ENCODE peak calls at places on chromosomes 2 and 18, in four cellular contexts. F, H, J and Y are unnamed samples.

GRCh38 chr18:57627488-57627887 is 5.9 kb upstream of the NARS1 start:
- DNase-seq in F (no peak), H (no peak), J (no peak), Y (no peak)

GRCh38 chr2:50856112-50856511 is 175.8 kb downstream of the NRXN1 start:
- DNase-seq in F (no peak), H (no peak), J (no peak), Y (no peak)

GRCh38 chr2:109336296-109336695 is 207.3 kb downstream of the SH3RF3 start:
- DNase-seq in F (no peak), H (no peak), J (no peak), Y (no peak)

GRCh38 chr2:42928692-42929576 is 136.6 kb upstream of the HAAO start:
- DNase-seq in F (no peak), H (peak; percentile 70), J (no peak), Y (no peak)

GRCh38 chr2:42200534-42201227 is 31.5 kb downstream of the EML4 start:
- DNase-seq in F (no peak), H (no peak), J (no peak), Y (no peak)

GRCh38 chr2:175126661-175127060 is 41.3 kb downstream of the ATF2 start:
- DNase-seq in F (no peak), H (no peak), J (no peak), Y (no peak)

GRCh38 chr2:208359632-208359986 is 47.0 kb upstream of the PTH2R start:
- DNase-seq in F (no peak), H (no peak), J (no peak), Y (peak; percentile 54)

GRCh38 chr2:134594399-134594798 is 124.4 kb downstream of the TMEM163 start:
- DNase-seq in F (no peak), H (no peak), J (no peak), Y (no peak)

GRCh38 chr18:72819050-72819449 is 48.7 kb downstream of the NETO1 start:
- DNase-seq in F (no peak), H (no peak), J (no peak), Y (no peak)

GRCh38 chr18:26436176-26437031 is 111.9 kb downstream of the KCTD1 start:
- DNase-seq in F (peak; percentile 73), H (no peak), J (no peak), Y (no peak)

GRCh38 chr18:58396144-58396543 is 232.7 kb downstream of the ALPK2 start:
- DNase-seq in F (no peak), H (no peak), J (no peak), Y (no peak)

GRCh38 chr2:26274058-26274613 is 29.4 kb downstream of the HADHB start:
- DNase-seq in F (no peak), H (no peak), J (no peak), Y (no peak)

GRCh38 chr18:50127516-50128229 is 67.3 kb downstream of the MYO5B start:
- DNase-seq in F (peak; percentile 35), H (no peak), J (no peak), Y (no peak)

GRCh38 chr2:11998218-11998617 is 251.8 kb downstream of the LPIN1 start:
- DNase-seq in F (no peak), H (no peak), J (peak; percentile 60), Y (no peak)

GRCh38 chr18:46448347-46448746 is 208.7 kb downstream of the LOXHD1 start:
- DNase-seq in F (no peak), H (no peak), J (no peak), Y (no peak)

GRCh38 chr2:35526741-35527140 is 828.8 kb upstream of the CRIM1 start:
- DNase-seq in F (no peak), H (no peak), J (no peak), Y (no peak)

GRCh38 chr2:19864369-19864768 is 37.4 kb downstream of the TTC32 start:
- DNase-seq in F (no peak), H (no peak), J (no peak), Y (no peak)

GRCh38 chr2:216776076-216776726 is 80.9 kb upstream of the IGFBP5 start:
- DNase-seq in F (no peak), H (no peak), J (no peak), Y (no peak)

GRCh38 chr18:36658611-36659010 is 170.2 kb downstream of the TPGS2 start:
- DNase-seq in F (no peak), H (no peak), J (no peak), Y (no peak)

GRCh38 chr2:28990445-28990844 is 9.3 kb downstream of the TOGARAM2 start:
- DNase-seq in F (no peak), H (no peak), J (no peak), Y (no peak)

GRCh38 chr2:105458076-105458475 is 59.2 kb upstream of the FHL2 start:
- DNase-seq in F (no peak), H (no peak), J (no peak), Y (no peak)

GRCh38 chr2:7508220-7508943 is 591.2 kb downstream of the RNF144A start:
- DNase-seq in F (no peak), H (no peak), J (no peak), Y (no peak)

GRCh38 chr2:143252138-143252907 is 123.1 kb downstream of the ARHGAP15 start:
- DNase-seq in F (no peak), H (no peak), J (no peak), Y (no peak)

GRCh38 chr2:233098615-233099014 is 38.5 kb downstream of the INPP5D start:
- DNase-seq in F (peak; percentile 10), H (no peak), J (no peak), Y (peak; percentile 80)

GRCh38 chr2:59693176-59693959 is 860.1 kb downstream of the BCL11A start:
- DNase-seq in F (no peak), H (no peak), J (no peak), Y (no peak)

GRCh38 chr2:223460774-223461211 is 141.4 kb downstream of the SCG2 start:
- DNase-seq in F (peak; percentile 67), H (no peak), J (no peak), Y (no peak)

GRCh38 chr2:128625966-128626757 is 307.5 kb upstream of the HS6ST1 start:
- DNase-seq in F (no peak), H (no peak), J (no peak), Y (no peak)

GRCh38 chr18:79511671-79512301 is 116.1 kb downstream of the NFATC1 start:
- DNase-seq in F (no peak), H (no peak), J (no peak), Y (no peak)

GRCh38 chr18:27261769-27262549 is 76.9 kb upstream of the CHST9 start:
- DNase-seq in F (no peak), H (no peak), J (no peak), Y (no peak)

GRCh38 chr18:29181151-29181901 is 1004.4 kb upstream of the CDH2 start:
- DNase-seq in F (no peak), H (no peak), J (no peak), Y (no peak)

GRCh38 chr2:234308073-234308813 is 188.6 kb downstream of the ARL4C start:
- DNase-seq in F (no peak), H (no peak), J (no peak), Y (no peak)

GRCh38 chr2:234309431-234309830 is 187.4 kb downstream of the ARL4C start:
- DNase-seq in F (no peak), H (no peak), J (no peak), Y (no peak)

GRCh38 chr2:234310166-234310565 is 186.7 kb downstream of the ARL4C start:
- DNase-seq in F (no peak), H (no peak), J (no peak), Y (no peak)

GRCh38 chr2:234307322-234307961 is 189.4 kb downstream of the ARL4C start:
- DNase-seq in F (no peak), H (no peak), J (no peak), Y (no peak)

GRCh38 chr2:234308814-234309195 is 188.1 kb downstream of the ARL4C start:
- DNase-seq in F (no peak), H (no peak), J (peak; percentile 71), Y (no peak)
- TF ChIP-seq EGR1 in F (no peak), H (no peak), J (no peak), Y (no peak)

DNA sequence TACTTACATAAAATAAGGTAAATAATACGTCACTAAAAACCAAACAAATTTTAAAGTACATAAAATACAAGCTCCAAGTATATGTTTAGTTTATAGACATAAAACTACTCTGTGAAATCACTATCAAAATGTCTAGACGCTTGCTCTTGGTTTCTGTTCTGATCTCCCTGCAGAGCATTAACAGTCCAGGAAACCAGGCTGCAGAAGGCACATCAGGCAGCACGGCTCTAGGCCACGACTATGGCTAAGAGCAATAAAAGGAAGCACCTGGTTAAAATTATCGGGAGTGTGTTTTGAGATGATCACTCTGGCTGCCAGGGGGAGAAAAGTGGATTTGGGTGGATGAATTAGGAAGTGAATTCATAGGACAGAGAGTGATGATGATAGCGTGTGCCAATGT is 196.0 kb upstream of the SPHKAP start:
- DNase-seq in F (no peak), H (no peak), J (no peak), Y (no peak)
- TF ChIP-seq EGR1 in F (no peak), H (no peak), J (no peak), Y (no peak)

GRCh38 chr2:37281916-37282315 is 42.7 kb downstream of the PRKD3 start:
- DNase-seq in F (no peak), H (no peak), J (no peak), Y (no peak)

GRCh38 chr2:37284386-37284785 is 40.2 kb downstream of the PRKD3 start:
- DNase-seq in F (no peak), H (no peak), J (no peak), Y (no peak)

GRCh38 chr2:37282746-37283145 is 41.9 kb downstream of the PRKD3 start:
- DNase-seq in F (no peak), H (no peak), J (no peak), Y (no peak)

GRCh38 chr2:37287966-37288365 is 36.7 kb downstream of the PRKD3 start:
- DNase-seq in F (no peak), H (no peak), J (peak; percentile 7), Y (no peak)

DNA sequence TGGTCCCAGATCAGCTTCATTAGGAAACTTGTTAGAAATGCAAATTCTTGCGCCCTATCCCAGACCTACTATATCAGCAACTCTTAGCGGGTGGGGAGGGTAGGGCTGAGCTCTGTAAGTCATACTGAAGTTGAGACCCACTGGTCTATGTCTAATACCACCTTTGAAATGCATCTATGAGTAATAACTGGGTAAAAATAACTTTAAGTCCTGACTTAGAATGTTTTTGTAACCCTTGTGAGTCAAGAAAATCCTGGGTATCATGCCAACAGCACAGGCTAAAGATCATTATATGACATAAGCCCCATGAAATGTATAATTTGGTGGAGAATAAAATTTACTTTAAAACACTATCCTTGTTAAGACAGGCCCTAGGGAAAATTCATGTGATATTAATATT is 41.4 kb downstream of the PRKD3 start:
- DNase-seq in F (no peak), H (no peak), J (no peak), Y (no peak)
- TF ChIP-seq EGR1 in F (no peak), H (no peak), J (no peak), Y (no peak)

DNA sequence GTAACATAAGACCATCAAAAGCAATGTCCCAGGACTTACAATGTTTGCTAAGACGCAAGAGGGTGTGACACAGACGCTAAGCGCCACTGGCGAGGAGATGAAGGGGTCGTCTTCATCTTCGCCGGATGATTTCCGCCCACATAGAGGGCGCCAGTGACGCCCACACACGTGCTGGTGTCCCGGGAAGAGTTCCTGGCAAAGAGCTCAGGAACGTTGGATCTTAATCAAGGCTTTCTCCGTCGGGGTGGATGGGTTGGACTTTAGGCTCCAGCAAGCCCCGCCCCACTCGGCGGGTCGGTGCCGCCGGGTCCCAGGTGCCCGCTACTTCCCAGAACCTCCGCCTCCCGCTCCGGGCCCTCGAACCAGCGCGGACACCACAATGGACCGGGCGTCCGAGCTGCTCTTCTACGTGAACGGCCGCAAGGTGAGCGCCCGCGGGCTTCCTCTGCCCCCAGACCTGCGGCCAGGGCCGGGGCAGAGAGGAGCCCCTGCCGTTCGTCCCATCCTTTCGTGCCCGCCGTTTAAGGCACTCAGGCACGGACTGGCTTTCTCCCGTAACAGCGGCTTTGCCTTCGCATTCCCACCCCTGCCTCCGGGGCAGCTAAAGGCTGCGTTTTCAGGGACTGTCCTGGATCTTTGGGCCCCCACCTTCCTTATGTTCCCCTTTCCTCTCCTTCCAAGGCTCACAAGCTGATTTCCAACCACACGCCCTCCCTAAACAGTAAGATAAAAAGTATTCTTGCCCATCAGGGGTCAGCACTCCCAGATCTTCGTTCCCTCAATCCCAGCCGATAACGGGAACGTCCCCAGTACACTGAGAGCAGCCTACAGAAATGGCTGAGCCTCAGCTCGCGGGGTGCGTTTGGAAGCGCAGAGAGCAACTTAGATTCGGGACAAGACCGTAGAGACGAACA is at the start of gene AOX1:
- DNase-seq in F (no peak), H (no peak), J (no peak), Y (peak; percentile 87)
- TF ChIP-seq EGR1 in F (peak; percentile 28), H (peak; percentile 23), J (peak; percentile 40), Y (peak; percentile 94)